ENCODE peak calls at places on chromosomes 6 and 20, in six cellular contexts. One of them, this sample, is unnamed.

GRCh38 chr6:15417811-15418210 is 171.9 kb downstream of the JARID2 start:
- DNase-seq in mesendoderm: no peak
- DNase-seq in IMR-90: peak; percentile 77
- DNase-seq in mesenchymal stem cell: peak; percentile 79
- DNase-seq in H1: no peak
- DNase-seq in trophoblast cell: no peak
- DNase-seq in this sample: no peak

GRCh38 chr20:13029687-13030510 is 21.1 kb downstream of the SPTLC3 start:
- DNase-seq in mesendoderm: peak; percentile 94
- DNase-seq in IMR-90: peak; percentile 84
- DNase-seq in mesenchymal stem cell: peak; percentile 60
- DNase-seq in H1: no peak
- DNase-seq in trophoblast cell: peak; percentile 93
- DNase-seq in this sample: no peak

GRCh38 chr20:38127011-38127621 is 38.0 kb downstream of the TGM2 start:
- DNase-seq in mesendoderm: no peak
- DNase-seq in IMR-90: peak; percentile 83
- DNase-seq in mesenchymal stem cell: peak; percentile 86
- DNase-seq in H1: no peak
- DNase-seq in trophoblast cell: no peak
- DNase-seq in this sample: no peak

GRCh38 chr6:57021086-57021720 is 25.3 kb upstream of the KIAA1586 start:
- DNase-seq in mesendoderm: peak; percentile 68
- DNase-seq in IMR-90: peak; percentile 64
- DNase-seq in mesenchymal stem cell: peak; percentile 57
- DNase-seq in H1: no peak
- DNase-seq in trophoblast cell: no peak
- DNase-seq in this sample: peak; percentile 21

GRCh38 chr6:37502703-37503485 is 3.2 kb upstream of the CCDC167 start:
- DNase-seq in mesendoderm: no peak
- DNase-seq in IMR-90: no peak
- DNase-seq in mesenchymal stem cell: no peak
- DNase-seq in H1: no peak
- DNase-seq in trophoblast cell: no peak
- DNase-seq in this sample: no peak

GRCh38 chr6:14450133-14451040 is 332.8 kb downstream of the CD83 start:
- DNase-seq in mesendoderm: no peak
- DNase-seq in IMR-90: peak; percentile 21
- DNase-seq in mesenchymal stem cell: peak; percentile 44
- DNase-seq in H1: no peak
- DNase-seq in trophoblast cell: no peak
- DNase-seq in this sample: no peak

GRCh38 chr6:44002591-44003344 is 124.5 kb downstream of the MRPL14 start:
- DNase-seq in mesendoderm: peak; percentile 95
- DNase-seq in IMR-90: peak; percentile 54
- DNase-seq in mesenchymal stem cell: peak; percentile 80
- DNase-seq in H1: peak; percentile 86
- DNase-seq in trophoblast cell: peak; percentile 39
- DNase-seq in this sample: no peak

GRCh38 chr6:149154137-149154900 is 163.2 kb upstream of the TAB2 start:
- DNase-seq in mesendoderm: no peak
- DNase-seq in IMR-90: no peak
- DNase-seq in mesenchymal stem cell: no peak
- DNase-seq in H1: no peak
- DNase-seq in trophoblast cell: no peak
- DNase-seq in this sample: no peak

GRCh38 chr20:63322146-63322922 is 29.3 kb downstream of the COL20A1 start:
- DNase-seq in mesendoderm: no peak
- DNase-seq in IMR-90: no peak
- DNase-seq in mesenchymal stem cell: no peak
- DNase-seq in H1: no peak
- DNase-seq in trophoblast cell: no peak
- DNase-seq in this sample: no peak

GRCh38 chr6:45896783-45897441 is 118.7 kb downstream of the CLIC5 start:
- DNase-seq in mesendoderm: no peak
- DNase-seq in IMR-90: no peak
- DNase-seq in mesenchymal stem cell: peak; percentile 11
- DNase-seq in H1: no peak
- DNase-seq in trophoblast cell: no peak
- DNase-seq in this sample: no peak

GRCh38 chr20:31790401-31790800 is 28.8 kb upstream of the MYLK2 start:
- DNase-seq in mesendoderm: no peak
- DNase-seq in IMR-90: no peak
- DNase-seq in mesenchymal stem cell: no peak
- DNase-seq in H1: no peak
- DNase-seq in trophoblast cell: peak; percentile 33
- DNase-seq in this sample: peak; percentile 12

GRCh38 chr20:53782612-53783246 is 189.1 kb upstream of the ZNF217 start:
- DNase-seq in mesendoderm: no peak
- DNase-seq in IMR-90: no peak
- DNase-seq in mesenchymal stem cell: no peak
- DNase-seq in H1: no peak
- DNase-seq in trophoblast cell: no peak
- DNase-seq in this sample: no peak

GRCh38 chr20:53786071-53786444 is 192.4 kb upstream of the ZNF217 start:
- DNase-seq in mesendoderm: no peak
- DNase-seq in IMR-90: no peak
- DNase-seq in mesenchymal stem cell: no peak
- DNase-seq in H1: no peak
- DNase-seq in trophoblast cell: peak; percentile 42
- DNase-seq in this sample: no peak

GRCh38 chr20:53783768-53784167 is 190.1 kb upstream of the ZNF217 start:
- DNase-seq in mesendoderm: no peak
- DNase-seq in IMR-90: no peak
- DNase-seq in mesenchymal stem cell: no peak
- DNase-seq in H1: no peak
- DNase-seq in trophoblast cell: no peak
- DNase-seq in this sample: no peak

GRCh38 chr20:53786445-53787267 is 193.0 kb upstream of the ZNF217 start:
- DNase-seq in mesendoderm: peak; percentile 27
- DNase-seq in IMR-90: no peak
- DNase-seq in mesenchymal stem cell: no peak
- DNase-seq in H1: no peak
- DNase-seq in trophoblast cell: no peak
- DNase-seq in this sample: no peak

GRCh38 chr20:53785320-53785719 is 191.7 kb upstream of the ZNF217 start:
- DNase-seq in mesendoderm: no peak
- DNase-seq in IMR-90: no peak
- DNase-seq in mesenchymal stem cell: no peak
- DNase-seq in H1: no peak
- DNase-seq in trophoblast cell: no peak
- DNase-seq in this sample: no peak
- H3K4ac ChIP-seq in mesendoderm: no peak overlapping the region
- H3K4ac ChIP-seq in IMR-90: no peak overlapping the region
- H3K4ac ChIP-seq in mesenchymal stem cell: no peak overlapping the region
- H3K4ac ChIP-seq in H1: no peak overlapping the region
- H3K4ac ChIP-seq in trophoblast cell: no peak overlapping the region
- H3K4ac ChIP-seq in this sample: no peak overlapping the region

GRCh38 chr6:30160391-30160790 is 620 bp downstream of the TRIM10 start:
- DNase-seq in mesendoderm: no peak
- DNase-seq in IMR-90: no peak
- DNase-seq in mesenchymal stem cell: no peak
- DNase-seq in H1: no peak
- DNase-seq in trophoblast cell: no peak
- DNase-seq in this sample: no peak
- H3K18ac ChIP-seq in mesendoderm: no peak overlapping the region
- H3K18ac ChIP-seq in IMR-90: no peak overlapping the region
- H3K18ac ChIP-seq in mesenchymal stem cell: no peak overlapping the region
- H3K18ac ChIP-seq in H1: no peak overlapping the region
- H3K18ac ChIP-seq in trophoblast cell: no peak overlapping the region
- H3K18ac ChIP-seq in this sample: no peak overlapping the region

GRCh38 chr6:117676577-117677218 is 1.4 kb downstream of the NUS1 start:
- DNase-seq in mesendoderm: peak; percentile 37
- DNase-seq in IMR-90: no peak
- DNase-seq in mesenchymal stem cell: peak; percentile 30
- DNase-seq in H1: no peak
- DNase-seq in trophoblast cell: peak; percentile 45
- DNase-seq in this sample: no peak

GRCh38 chr6:117674991-117675657 is at the start of gene NUS1:
- DNase-seq in mesendoderm: peak; percentile 99
- DNase-seq in IMR-90: peak; percentile 96
- DNase-seq in mesenchymal stem cell: peak; percentile 98
- DNase-seq in H1: peak; percentile 98
- DNase-seq in trophoblast cell: peak; percentile 97
- DNase-seq in this sample: peak; percentile 95

GRCh38 chr6:117681321-117681720 is 6.1 kb downstream of the NUS1 start:
- DNase-seq in mesendoderm: no peak
- DNase-seq in IMR-90: no peak
- DNase-seq in mesenchymal stem cell: no peak
- DNase-seq in H1: no peak
- DNase-seq in trophoblast cell: no peak
- DNase-seq in this sample: no peak

GRCh38 chr6:117674503-117674902 is 766 bp upstream of the NUS1 start:
- DNase-seq in mesendoderm: no peak
- DNase-seq in IMR-90: no peak
- DNase-seq in mesenchymal stem cell: no peak
- DNase-seq in H1: no peak
- DNase-seq in trophoblast cell: no peak
- DNase-seq in this sample: no peak

DNA sequence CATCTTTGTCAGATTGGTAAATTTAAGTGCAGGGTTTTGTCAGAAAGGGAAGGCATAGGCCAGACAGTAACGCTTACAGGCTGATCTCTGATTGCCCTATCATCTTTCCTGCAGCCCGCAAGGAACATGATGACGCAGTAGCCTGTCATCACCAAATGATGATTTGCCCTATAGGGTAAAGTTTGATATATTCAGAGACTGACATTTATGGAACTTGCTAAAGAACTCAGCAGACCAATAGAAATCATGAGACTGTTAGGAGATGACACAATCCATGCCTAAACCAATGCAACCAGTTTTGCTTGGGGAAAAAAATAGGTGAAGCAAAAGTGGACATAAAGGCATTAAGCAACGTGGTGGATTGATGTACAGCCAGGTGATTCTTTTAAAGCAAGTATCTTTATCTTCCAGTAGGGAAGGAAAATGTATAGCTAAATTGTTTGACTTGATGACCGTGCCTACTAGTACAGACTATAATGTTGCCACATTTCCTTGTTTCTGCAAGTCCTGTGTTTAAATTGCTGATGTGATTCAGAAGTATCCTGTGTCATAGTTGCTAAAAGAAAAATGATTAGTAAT is 2.4 kb downstream of the NUS1 start:
- DNase-seq in mesendoderm: no peak
- DNase-seq in IMR-90: peak; percentile 44
- DNase-seq in mesenchymal stem cell: peak; percentile 34
- DNase-seq in H1: no peak
- DNase-seq in trophoblast cell: peak; percentile 60
- DNase-seq in this sample: no peak
- H3K4me3 ChIP-seq in mesendoderm: no peak overlapping the region
- H3K4me3 ChIP-seq in IMR-90: peak overlapping the region; percentile 9
- H3K4me3 ChIP-seq in mesenchymal stem cell: peak overlapping the region; percentile 89
- H3K4me3 ChIP-seq in H1: no peak overlapping the region
- H3K4me3 ChIP-seq in trophoblast cell: no peak overlapping the region
- H3K4me3 ChIP-seq in this sample: no peak overlapping the region

GRCh38 chr6:26056583-26057350 is 30.5 kb upstream of the HFE start:
- DNase-seq in mesendoderm: peak; percentile 59
- DNase-seq in IMR-90: peak; percentile 11
- DNase-seq in mesenchymal stem cell: no peak
- DNase-seq in H1: no peak
- DNase-seq in trophoblast cell: no peak
- DNase-seq in this sample: no peak
- H3K4ac ChIP-seq in mesendoderm: peak overlapping the region; percentile 44
- H3K4ac ChIP-seq in IMR-90: peak overlapping the region; percentile 90
- H3K4ac ChIP-seq in mesenchymal stem cell: no peak overlapping the region
- H3K4ac ChIP-seq in H1: no peak overlapping the region
- H3K4ac ChIP-seq in trophoblast cell: no peak overlapping the region
- H3K4ac ChIP-seq in this sample: no peak overlapping the region

DNA sequence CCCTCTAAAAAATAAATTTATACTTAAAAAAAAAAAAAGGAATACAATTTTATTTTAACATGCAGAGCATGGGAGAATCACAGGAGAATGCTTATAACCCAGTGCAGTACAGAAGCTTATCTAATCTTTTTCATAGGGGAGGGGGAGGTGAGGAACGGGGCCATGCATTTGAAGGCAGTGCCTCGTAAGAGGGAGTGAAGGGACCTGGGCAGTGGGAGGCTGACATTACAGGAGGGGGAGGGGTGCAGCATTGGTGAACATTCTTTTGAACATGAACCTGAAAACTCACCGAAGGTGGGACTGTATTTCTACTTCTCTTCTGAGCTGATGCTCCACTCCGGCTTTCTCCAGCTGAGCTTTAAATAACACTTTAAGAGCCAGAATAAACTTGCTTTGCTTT is 9.3 kb downstream of the AURKA start:
- DNase-seq in mesendoderm: peak; percentile 38
- DNase-seq in IMR-90: no peak
- DNase-seq in mesenchymal stem cell: no peak
- DNase-seq in H1: no peak
- DNase-seq in trophoblast cell: no peak
- DNase-seq in this sample: no peak
- H3K18ac ChIP-seq in mesendoderm: no peak overlapping the region
- H3K18ac ChIP-seq in IMR-90: no peak overlapping the region
- H3K18ac ChIP-seq in mesenchymal stem cell: no peak overlapping the region
- H3K18ac ChIP-seq in H1: no peak overlapping the region
- H3K18ac ChIP-seq in trophoblast cell: no peak overlapping the region
- H3K18ac ChIP-seq in this sample: no peak overlapping the region

DNA sequence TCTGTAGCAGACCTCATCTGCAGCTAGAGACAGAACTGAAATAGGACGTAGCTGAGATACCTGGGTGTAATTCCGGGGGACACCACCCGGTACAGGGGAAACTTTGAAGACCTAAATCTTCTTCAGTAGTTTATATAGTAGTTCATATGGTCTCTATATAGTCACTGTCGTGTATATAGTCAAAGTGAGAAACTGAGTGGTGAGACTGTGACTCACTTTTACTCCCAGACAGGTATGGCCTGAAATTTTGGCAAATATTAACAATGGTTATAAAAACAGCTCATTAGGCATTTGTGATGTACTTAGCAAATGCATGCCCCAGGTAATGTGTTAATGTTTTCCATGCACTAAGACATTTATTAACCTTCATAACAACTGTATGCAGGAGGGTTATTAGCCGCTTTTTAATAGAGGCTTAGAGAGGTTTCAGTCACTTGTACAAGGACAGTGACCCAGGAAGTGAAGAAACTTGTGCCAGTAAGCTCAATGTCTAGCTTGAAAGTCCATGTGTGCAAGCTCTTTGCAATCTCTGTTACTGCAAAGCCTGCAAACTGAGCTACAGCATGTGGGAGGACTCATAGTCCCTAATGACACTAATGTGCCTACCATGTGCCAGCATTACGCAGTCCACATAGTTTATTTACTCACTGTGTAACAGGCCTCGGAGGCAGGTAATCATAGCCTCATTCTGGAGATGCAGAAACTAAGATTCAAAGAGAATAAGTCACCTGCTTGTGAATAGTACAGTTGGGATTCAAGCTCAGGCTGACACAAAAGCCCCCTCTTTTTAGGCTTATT is 165.4 kb upstream of the CHD6 start:
- DNase-seq in mesendoderm: no peak
- DNase-seq in IMR-90: no peak
- DNase-seq in mesenchymal stem cell: no peak
- DNase-seq in H1: no peak
- DNase-seq in trophoblast cell: no peak
- DNase-seq in this sample: no peak
- H3K4me3 ChIP-seq in mesendoderm: no peak overlapping the region
- H3K4me3 ChIP-seq in IMR-90: no peak overlapping the region
- H3K4me3 ChIP-seq in mesenchymal stem cell: no peak overlapping the region
- H3K4me3 ChIP-seq in H1: no peak overlapping the region
- H3K4me3 ChIP-seq in trophoblast cell: no peak overlapping the region
- H3K4me3 ChIP-seq in this sample: no peak overlapping the region

GRCh38 chr6:28207244-28208179 is 17.6 kb upstream of the ZSCAN9 start:
- DNase-seq in mesendoderm: peak; percentile 84
- DNase-seq in IMR-90: peak; percentile 34
- DNase-seq in mesenchymal stem cell: peak; percentile 53
- DNase-seq in H1: peak; percentile 73
- DNase-seq in trophoblast cell: peak; percentile 25
- DNase-seq in this sample: peak; percentile 40
- H3K4ac ChIP-seq in mesendoderm: no peak overlapping the region
- H3K4ac ChIP-seq in IMR-90: no peak overlapping the region
- H3K4ac ChIP-seq in mesenchymal stem cell: no peak overlapping the region
- H3K4ac ChIP-seq in H1: no peak overlapping the region
- H3K4ac ChIP-seq in trophoblast cell: no peak overlapping the region
- H3K4ac ChIP-seq in this sample: no peak overlapping the region